ENCODE peak calls at places on chromosomes 13 and 19, in ten cellular contexts. J, L, S, E, G, Z, C, B, O and T are unnamed samples.

GRCh38 chr13:93847162-93847561 is 620.6 kb downstream of the GPC6 start:
- DNase-seq in J (no peak), L (peak), S (no peak), E (no peak), G (no peak), Z (no peak), C (no peak), B (no peak), O (no peak), T (peak)

GRCh38 chr13:45219123-45219891 is 18.5 kb upstream of the KCTD4 start:
- DNase-seq in J (no peak), L (no peak), S (no peak), E (no peak), G (no peak), Z (no peak), C (no peak), B (no peak), O (no peak), T (peak)

GRCh38 chr19:35043906-35044305 is 2.4 kb downstream of the HPN start:
- DNase-seq in J (no peak), L (no peak), S (no peak), E (no peak), G (no peak), Z (no peak), C (no peak), B (no peak), O (no peak), T (no peak)

GRCh38 chr13:98888890-98889279 is 89.0 kb downstream of the DOCK9 start:
- DNase-seq in J (no peak), L (no peak), S (no peak), E (no peak), G (no peak), Z (no peak), C (no peak), B (no peak), O (no peak), T (no peak)

GRCh38 chr19:55075366-55075998 is at the start of gene EPS8L1:
- DNase-seq in J (no peak), L (no peak), S (no peak), E (no peak), G (no peak), Z (no peak), C (no peak), B (no peak), O (no peak), T (no peak)

GRCh38 chr19:6610934-6611370 is 20.0 kb upstream of the CD70 start:
- DNase-seq in J (no peak), L (no peak), S (no peak), E (no peak), G (no peak), Z (no peak), C (no peak), B (no peak), O (no peak), T (peak)

GRCh38 chr13:18944501-18945068 is 237.0 kb downstream of the TUBA3C start:
- DNase-seq in J (no peak), L (no peak), S (no peak), E (peak), G (no peak), Z (no peak), C (no peak), B (no peak), O (no peak), T (no peak)

GRCh38 chr13:110354715-110355473 is 47.8 kb downstream of the COL4A2 start:
- DNase-seq in J (no peak), L (no peak), S (no peak), E (no peak), G (no peak), Z (no peak), C (no peak), B (no peak), O (no peak), T (no peak)

GRCh38 chr13:33349314-33349995 is 63.9 kb upstream of the STARD13 start:
- DNase-seq in J (no peak), L (no peak), S (no peak), E (peak), G (no peak), Z (no peak), C (peak), B (no peak), O (no peak), T (peak)

GRCh38 chr13:111206148-111206547 is 91.0 kb downstream of the ARHGEF7 start:
- DNase-seq in J (no peak), L (no peak), S (no peak), E (no peak), G (no peak), Z (no peak), C (no peak), B (no peak), O (no peak), T (no peak)

GRCh38 chr13:38914070-38914469 is 76.6 kb downstream of the STOML3 start:
- DNase-seq in J (no peak), L (no peak), S (no peak), E (no peak), G (no peak), Z (no peak), C (no peak), B (no peak), O (no peak), T (no peak)

GRCh38 chr19:47848871-47849473 is 10.1 kb upstream of the TPRX2 start:
- DNase-seq in J (no peak), L (peak), S (no peak), E (no peak), G (no peak), Z (peak), C (no peak), B (peak), O (no peak), T (peak)

GRCh38 chr13:53200498-53201453 is 172.2 kb downstream of the OLFM4 start:
- DNase-seq in J (no peak), L (no peak), S (no peak), E (peak), G (peak), Z (no peak), C (peak), B (peak), O (no peak), T (peak)

GRCh38 chr19:53945441-53945840 is 17.3 kb upstream of the CACNG8 start:
- DNase-seq in J (no peak), L (peak), S (peak), E (no peak), G (no peak), Z (no peak), C (no peak), B (no peak), O (no peak), T (peak)

GRCh38 chr19:32330149-32330548 is 15.3 kb upstream of the ZNF507 start:
- DNase-seq in J (no peak), L (no peak), S (no peak), E (no peak), G (peak), Z (no peak), C (no peak), B (no peak), O (no peak), T (no peak)

GRCh38 chr19:31378404-31378803 is 29.2 kb upstream of the TSHZ3 start:
- DNase-seq in J (no peak), L (no peak), S (no peak), E (no peak), G (peak), Z (no peak), C (peak), B (no peak), O (no peak), T (peak)

GRCh38 chr13:103031332-103031873 is 34.8 kb downstream of the SLC10A2 start:
- DNase-seq in J (no peak), L (no peak), S (no peak), E (no peak), G (no peak), Z (no peak), C (no peak), B (no peak), O (no peak), T (no peak)